ENCODE peak calls at places on chromosomes 16 and 17, in five cellular contexts. One of them, this sample, is unnamed.

GRCh38 chr17:15509095-15509494 is 41.7 kb upstream of the CDRT4 start:
- DNase-seq in uterus: no peak
- DNase-seq in left ventricle myocardium inferior: no peak
- DNase-seq in tibial artery: no peak
- DNase-seq in stomach: no peak
- DNase-seq in this sample: no peak

GRCh38 chr17:21370430-21370829 is 5.7 kb upstream of the KCNJ12 start:
- DNase-seq in uterus: no peak
- DNase-seq in left ventricle myocardium inferior: peak; percentile 79
- DNase-seq in tibial artery: no peak
- DNase-seq in stomach: no peak
- DNase-seq in this sample: no peak

GRCh38 chr17:48546924-48547838 is 2.3 kb upstream of the HOXB2 start:
- DNase-seq in uterus: peak; percentile 75
- DNase-seq in left ventricle myocardium inferior: no peak
- DNase-seq in tibial artery: no peak
- DNase-seq in stomach: no peak
- DNase-seq in this sample: no peak

GRCh38 chr16:68445458-68445857 is 2.9 kb downstream of the SMPD3 start:
- DNase-seq in uterus: no peak
- DNase-seq in left ventricle myocardium inferior: no peak
- DNase-seq in tibial artery: no peak
- DNase-seq in stomach: peak; percentile 70
- DNase-seq in this sample: no peak

GRCh38 chr17:353838-354234 is 1.2 kb upstream of the RPH3AL start:
- DNase-seq in uterus: no peak
- DNase-seq in left ventricle myocardium inferior: no peak
- DNase-seq in tibial artery: no peak
- DNase-seq in stomach: no peak
- DNase-seq in this sample: no peak

GRCh38 chr17:32486091-32486700 is 597 bp upstream of the CDK5R1 start:
- DNase-seq in uterus: peak; percentile 66
- DNase-seq in left ventricle myocardium inferior: peak; percentile 74
- DNase-seq in tibial artery: no peak
- DNase-seq in stomach: peak; percentile 76
- DNase-seq in this sample: peak; percentile 33

GRCh38 chr16:77234611-77235010 is 35.4 kb downstream of the SYCE1L start:
- DNase-seq in uterus: no peak
- DNase-seq in left ventricle myocardium inferior: no peak
- DNase-seq in tibial artery: no peak
- DNase-seq in stomach: no peak
- DNase-seq in this sample: no peak

GRCh38 chr17:4297351-4297750 is 33.6 kb upstream of the ANKFY1 start:
- DNase-seq in uterus: no peak
- DNase-seq in left ventricle myocardium inferior: no peak
- DNase-seq in tibial artery: no peak
- DNase-seq in stomach: no peak
- DNase-seq in this sample: no peak

GRCh38 chr16:49754495-49755290 is 101.2 kb downstream of the ZNF423 start:
- DNase-seq in uterus: no peak
- DNase-seq in left ventricle myocardium inferior: peak; percentile 25
- DNase-seq in tibial artery: no peak
- DNase-seq in stomach: no peak
- DNase-seq in this sample: no peak

GRCh38 chr17:49437696-49438438 is 23.2 kb upstream of the PHB1 start:
- DNase-seq in uterus: no peak
- DNase-seq in left ventricle myocardium inferior: no peak
- DNase-seq in tibial artery: no peak
- DNase-seq in stomach: no peak
- DNase-seq in this sample: no peak

GRCh38 chr17:63698381-63698885 is 1.5 kb downstream of the LIMD2 start:
- DNase-seq in uterus: no peak
- DNase-seq in left ventricle myocardium inferior: no peak
- DNase-seq in tibial artery: no peak
- DNase-seq in stomach: peak; percentile 30
- DNase-seq in this sample: no peak

GRCh38 chr17:49901460-49902331 is 53.8 kb upstream of the TAC4 start:
- DNase-seq in uterus: no peak
- DNase-seq in left ventricle myocardium inferior: no peak
- DNase-seq in tibial artery: no peak
- DNase-seq in stomach: no peak
- DNase-seq in this sample: no peak

GRCh38 chr17:6800422-6801027 is 24.5 kb downstream of the FBXO39 start:
- DNase-seq in uterus: no peak
- DNase-seq in left ventricle myocardium inferior: no peak
- DNase-seq in tibial artery: no peak
- DNase-seq in stomach: no peak
- DNase-seq in this sample: no peak

GRCh38 chr16:56405977-56406376 is 19.4 kb downstream of the AMFR start:
- DNase-seq in uterus: no peak
- DNase-seq in left ventricle myocardium inferior: no peak
- DNase-seq in tibial artery: no peak
- DNase-seq in stomach: no peak
- DNase-seq in this sample: no peak

GRCh38 chr16:67804853-67805542 is 1.4 kb downstream of the RANBP10 start:
- DNase-seq in uterus: no peak
- DNase-seq in left ventricle myocardium inferior: no peak
- DNase-seq in tibial artery: no peak
- DNase-seq in stomach: no peak
- DNase-seq in this sample: no peak

GRCh38 chr17:61723914-61724313 is 132.9 kb upstream of the NACA2 start:
- DNase-seq in uterus: no peak
- DNase-seq in left ventricle myocardium inferior: no peak
- DNase-seq in tibial artery: no peak
- DNase-seq in stomach: no peak
- DNase-seq in this sample: no peak

GRCh38 chr17:64503821-64504768 is 2.0 kb downstream of the DDX5 start:
- DNase-seq in uterus: no peak
- DNase-seq in left ventricle myocardium inferior: no peak
- DNase-seq in tibial artery: no peak
- DNase-seq in stomach: no peak
- DNase-seq in this sample: no peak

GRCh38 chr16:68393333-68393732 is 55.0 kb downstream of the SMPD3 start:
- DNase-seq in uterus: no peak
- DNase-seq in left ventricle myocardium inferior: no peak
- DNase-seq in tibial artery: no peak
- DNase-seq in stomach: no peak
- DNase-seq in this sample: no peak

GRCh38 chr16:59697746-59698145 is 963.6 kb upstream of the GOT2 start:
- DNase-seq in uterus: no peak
- DNase-seq in left ventricle myocardium inferior: no peak
- DNase-seq in tibial artery: no peak
- DNase-seq in stomach: no peak
- DNase-seq in this sample: no peak

GRCh38 chr16:819336-819735 is 18.8 kb upstream of the GNG13 start:
- DNase-seq in uterus: no peak
- DNase-seq in left ventricle myocardium inferior: no peak
- DNase-seq in tibial artery: no peak
- DNase-seq in stomach: no peak
- DNase-seq in this sample: no peak

GRCh38 chr17:6596941-6597340 is 40.6 kb upstream of the PITPNM3 start:
- DNase-seq in uterus: no peak
- DNase-seq in left ventricle myocardium inferior: no peak
- DNase-seq in tibial artery: no peak
- DNase-seq in stomach: no peak
- DNase-seq in this sample: no peak

GRCh38 chr16:79272141-79272577 is 328.4 kb downstream of the MAF start:
- DNase-seq in uterus: no peak
- DNase-seq in left ventricle myocardium inferior: no peak
- DNase-seq in tibial artery: no peak
- DNase-seq in stomach: no peak
- DNase-seq in this sample: no peak

GRCh38 chr16:48099455-48099854 is 56.3 kb downstream of the ABCC12 start:
- DNase-seq in uterus: no peak
- DNase-seq in left ventricle myocardium inferior: peak; percentile 26
- DNase-seq in tibial artery: no peak
- DNase-seq in stomach: no peak
- DNase-seq in this sample: no peak

GRCh38 chr17:39598047-39598481 is 9.7 kb downstream of the NEUROD2 start:
- DNase-seq in uterus: no peak
- DNase-seq in left ventricle myocardium inferior: no peak
- DNase-seq in tibial artery: no peak
- DNase-seq in stomach: peak; percentile 45
- DNase-seq in this sample: no peak

GRCh38 chr16:49857423-49858181 is 1.7 kb upstream of the ZNF423 start:
- DNase-seq in uterus: peak; percentile 59
- DNase-seq in left ventricle myocardium inferior: peak; percentile 61
- DNase-seq in tibial artery: peak; percentile 71
- DNase-seq in stomach: peak; percentile 56
- DNase-seq in this sample: no peak

GRCh38 chr16:84442416-84443145 is 61.9 kb downstream of the MEAK7 start:
- DNase-seq in uterus: no peak
- DNase-seq in left ventricle myocardium inferior: no peak
- DNase-seq in tibial artery: no peak
- DNase-seq in stomach: no peak
- DNase-seq in this sample: no peak

GRCh38 chr16:72612271-72612670 is 435.7 kb downstream of the ZFHX3 start:
- DNase-seq in uterus: no peak
- DNase-seq in left ventricle myocardium inferior: no peak
- DNase-seq in tibial artery: no peak
- DNase-seq in stomach: no peak
- DNase-seq in this sample: no peak

GRCh38 chr17:41521574-41522261 is 3.0 kb upstream of the KRT15 start:
- DNase-seq in uterus: no peak
- DNase-seq in left ventricle myocardium inferior: no peak
- DNase-seq in tibial artery: no peak
- DNase-seq in stomach: peak; percentile 51
- DNase-seq in this sample: no peak

GRCh38 chr16:84486551-84487235 is 17.8 kb downstream of the MEAK7 start:
- DNase-seq in uterus: no peak
- DNase-seq in left ventricle myocardium inferior: no peak
- DNase-seq in tibial artery: no peak
- DNase-seq in stomach: peak; percentile 19
- DNase-seq in this sample: no peak

GRCh38 chr17:77506371-77506991 is 365.7 kb downstream of the SEC14L1 start:
- DNase-seq in uterus: peak; percentile 7
- DNase-seq in left ventricle myocardium inferior: no peak
- DNase-seq in tibial artery: peak; percentile 59
- DNase-seq in stomach: no peak
- DNase-seq in this sample: no peak

GRCh38 chr17:51217946-51218345 is 41.9 kb downstream of the MBTD1 start:
- DNase-seq in uterus: no peak
- DNase-seq in left ventricle myocardium inferior: no peak
- DNase-seq in tibial artery: no peak
- DNase-seq in stomach: no peak
- DNase-seq in this sample: no peak

GRCh38 chr17:1716912-1717695 is 6.9 kb upstream of the TLCD2 start:
- DNase-seq in uterus: peak; percentile 91
- DNase-seq in left ventricle myocardium inferior: peak; percentile 87
- DNase-seq in tibial artery: peak; percentile 97
- DNase-seq in stomach: peak; percentile 93
- DNase-seq in this sample: peak; percentile 92

GRCh38 chr16:86819523-86819887 is 241.2 kb downstream of the FOXL1 start:
- DNase-seq in uterus: no peak
- DNase-seq in left ventricle myocardium inferior: no peak
- DNase-seq in tibial artery: no peak
- DNase-seq in stomach: no peak
- DNase-seq in this sample: no peak

GRCh38 chr17:76820523-76820922 is 47.7 kb upstream of the MGAT5B start:
- DNase-seq in uterus: no peak
- DNase-seq in left ventricle myocardium inferior: no peak
- DNase-seq in tibial artery: no peak
- DNase-seq in stomach: no peak
- DNase-seq in this sample: no peak

GRCh38 chr17:15408803-15409202 is 58.6 kb downstream of the CDRT4 start:
- DNase-seq in uterus: no peak
- DNase-seq in left ventricle myocardium inferior: no peak
- DNase-seq in tibial artery: peak; percentile 57
- DNase-seq in stomach: no peak
- DNase-seq in this sample: no peak

GRCh38 chr16:951660-952301 is 19.0 kb downstream of the LMF1 start:
- DNase-seq in uterus: no peak
- DNase-seq in left ventricle myocardium inferior: no peak
- DNase-seq in tibial artery: no peak
- DNase-seq in stomach: no peak
- DNase-seq in this sample: no peak

GRCh38 chr17:80067393-80067986 is 31.0 kb downstream of the CCDC40 start:
- DNase-seq in uterus: no peak
- DNase-seq in left ventricle myocardium inferior: no peak
- DNase-seq in tibial artery: no peak
- DNase-seq in stomach: no peak
- DNase-seq in this sample: no peak
- H3K27ac ChIP-seq in uterus: no peak overlapping the region
- H3K27ac ChIP-seq in left ventricle myocardium inferior: no peak overlapping the region
- H3K27ac ChIP-seq in tibial artery: no peak overlapping the region
- H3K27ac ChIP-seq in stomach: no peak overlapping the region
- H3K27ac ChIP-seq in this sample: no peak overlapping the region

GRCh38 chr17:81322271-81323082 is 27.4 kb upstream of the SLC38A10 start:
- DNase-seq in uterus: no peak
- DNase-seq in left ventricle myocardium inferior: no peak
- DNase-seq in tibial artery: no peak
- DNase-seq in stomach: no peak
- DNase-seq in this sample: no peak
- TF ChIP-seq CTCF in uterus: peak; percentile 6
- TF ChIP-seq CTCF in left ventricle myocardium inferior: peak; percentile 36
- TF ChIP-seq CTCF in tibial artery: no peak
- TF ChIP-seq CTCF in stomach: no peak
- TF ChIP-seq CTCF in this sample: no peak

DNA sequence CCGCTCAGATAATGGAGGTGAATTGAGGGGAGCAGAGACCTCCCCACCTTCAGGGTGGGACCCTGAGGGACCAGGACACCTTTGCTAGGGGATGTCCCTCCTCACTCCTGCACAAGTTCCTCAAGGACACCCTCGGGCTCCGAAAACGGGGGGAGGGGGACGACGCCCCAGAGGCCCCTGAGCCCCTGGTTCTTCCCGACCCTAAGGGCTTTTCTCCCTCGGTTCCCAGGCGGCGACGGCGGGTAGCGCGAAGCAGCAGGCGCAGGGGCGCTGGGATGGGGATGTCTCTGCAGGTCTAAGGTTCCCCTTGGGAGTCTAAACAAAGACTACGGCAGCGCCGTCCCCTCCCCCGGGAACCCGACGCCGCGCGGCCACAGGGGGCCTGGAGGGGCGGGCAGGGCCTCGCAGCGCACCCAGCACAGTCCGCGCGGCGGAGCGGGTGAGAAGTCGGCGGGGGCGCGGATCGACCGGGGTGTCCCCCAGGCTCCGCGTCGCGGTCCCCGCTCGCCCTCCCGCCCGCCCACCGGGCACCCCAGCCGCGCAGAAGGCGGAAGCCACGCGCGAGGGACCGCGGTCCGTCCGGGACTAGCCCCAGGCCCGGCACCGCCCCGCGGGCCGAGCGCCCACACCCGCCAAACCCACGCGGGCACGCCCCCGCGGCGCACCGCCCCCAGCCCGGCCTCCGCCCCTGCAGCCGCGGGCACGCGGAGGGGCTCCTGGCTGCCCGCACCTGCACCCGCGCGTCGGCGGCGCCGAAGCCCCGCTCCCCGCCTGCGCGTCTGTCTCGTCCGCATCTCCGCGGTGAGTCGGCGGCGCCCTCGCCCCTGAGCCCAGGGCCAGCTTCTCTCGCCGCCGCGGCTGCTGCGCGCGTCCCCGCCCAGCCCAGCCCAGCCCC is 36.7 kb upstream of the NDRG4 start:
- DNase-seq in uterus: no peak
- DNase-seq in left ventricle myocardium inferior: peak; percentile 59
- DNase-seq in tibial artery: no peak
- DNase-seq in stomach: no peak
- DNase-seq in this sample: no peak
- H3K4me3 ChIP-seq in uterus: peak overlapping the region; percentile 46
- H3K4me3 ChIP-seq in left ventricle myocardium inferior: peak overlapping the region; percentile 79
- H3K4me3 ChIP-seq in tibial artery: peak overlapping the region; percentile 50
- H3K4me3 ChIP-seq in stomach: peak overlapping the region; percentile 40
- H3K4me3 ChIP-seq in this sample: peak overlapping the region; percentile 66

GRCh38 chr17:7856840-7857723 is at the start of gene NAA38:
- DNase-seq in uterus: peak; percentile 96
- DNase-seq in left ventricle myocardium inferior: peak; percentile 96
- DNase-seq in tibial artery: peak; percentile 99
- DNase-seq in stomach: peak; percentile 96
- DNase-seq in this sample: peak; percentile 95
- H3K27ac ChIP-seq in uterus: peak within 1 kb of the TSS; percentile 98
- H3K27ac ChIP-seq in left ventricle myocardium inferior: peak within 1 kb of the TSS; percentile 99
- H3K27ac ChIP-seq in tibial artery: peak within 1 kb of the TSS; percentile 90
- H3K27ac ChIP-seq in stomach: peak within 1 kb of the TSS; percentile 96
- H3K27ac ChIP-seq in this sample: peak within 1 kb of the TSS; percentile 80